ENCODE peak calls at places on chromosomes 3 and 15, in five cellular contexts. F is fibroblast of the aortic adventitia, B is AG04450, P is uterus, V is HepG2. D is an unnamed sample.

GRCh38 chr15:68201879-68202261 is 3.3 kb downstream of the CALML4 start:
- DNase-seq in F (no peak), B (no peak), P (no peak), V (no peak), D (no peak)

GRCh38 chr15:88057836-88058235 is 198.7 kb downstream of the NTRK3 start:
- DNase-seq in F (no peak), B (no peak), P (no peak), V (no peak), D (no peak)

GRCh38 chr15:78360958-78361714 is 21.0 kb downstream of the CRABP1 start:
- DNase-seq in F (no peak), B (no peak), P (no peak), V (no peak), D (no peak)

GRCh38 chr15:36769110-36769509 is 189.7 kb downstream of the CDIN1 start:
- DNase-seq in F (peak; percentile 56), B (peak; percentile 32), P (no peak), V (no peak), D (no peak)

GRCh38 chr3:156619376-156619775 is 55.0 kb upstream of the TIPARP start:
- DNase-seq in F (peak; percentile 60), B (no peak), P (no peak), V (no peak), D (no peak)

GRCh38 chr3:8767667-8768363 is 1.6 kb downstream of the OXTR start:
- DNase-seq in F (no peak), B (no peak), P (no peak), V (peak; percentile 28), D (no peak)

GRCh38 chr15:100940785-100941379 is 21.7 kb downstream of the LRRK1 start:
- DNase-seq in F (no peak), B (no peak), P (no peak), V (no peak), D (no peak)

GRCh38 chr3:24709921-24710320 is 215.3 kb upstream of the THRB start:
- DNase-seq in F (no peak), B (no peak), P (no peak), V (no peak), D (no peak)

GRCh38 chr15:70636540-70637165 is 126.7 kb downstream of the UACA start:
- DNase-seq in F (peak; percentile 45), B (no peak), P (no peak), V (peak; percentile 20), D (no peak)

GRCh38 chr3:184579513-184579912 is 17.9 kb downstream of the EPHB3 start:
- DNase-seq in F (no peak), B (no peak), P (no peak), V (no peak), D (no peak)

GRCh38 chr15:80201256-80202015 is 48.6 kb downstream of the FAH start:
- DNase-seq in F (no peak), B (no peak), P (no peak), V (no peak), D (no peak)

GRCh38 chr15:100022426-100022825 is 289.2 kb upstream of the LYSMD4 start:
- DNase-seq in F (no peak), B (no peak), P (no peak), V (no peak), D (no peak)

GRCh38 chr15:98085003-98085639 is 124.6 kb downstream of the ARRDC4 start:
- DNase-seq in F (peak; percentile 90), B (peak; percentile 16), P (peak; percentile 49), V (peak; percentile 43), D (peak; percentile 77)

GRCh38 chr3:179488213-179488612 is 36.9 kb upstream of the GNB4 start:
- DNase-seq in F (no peak), B (no peak), P (no peak), V (no peak), D (no peak)

GRCh38 chr3:25558106-25558505 is 106.6 kb downstream of the TOP2B start:
- DNase-seq in F (peak; percentile 63), B (no peak), P (peak; percentile 38), V (no peak), D (peak; percentile 65)

GRCh38 chr3:71512000-71512399 is 71.5 kb downstream of the FOXP1 start:
- DNase-seq in F (no peak), B (no peak), P (no peak), V (peak; percentile 10), D (no peak)

GRCh38 chr3:46400000-46400734 is 6.7 kb downstream of the CCR5AS start:
- DNase-seq in F (peak; percentile 70), B (no peak), P (no peak), V (no peak), D (no peak)

GRCh38 chr3:30289324-30289723 is 317.1 kb upstream of the TGFBR2 start:
- DNase-seq in F (peak; percentile 40), B (no peak), P (no peak), V (peak; percentile 78), D (no peak)

GRCh38 chr3:133944181-133944580 is 48.5 kb upstream of the RAB6B start:
- DNase-seq in F (peak; percentile 42), B (no peak), P (peak; percentile 10), V (no peak), D (no peak)

GRCh38 chr15:31477851-31478250 is 151.2 kb downstream of the KLF13 start:
- DNase-seq in F (no peak), B (no peak), P (no peak), V (no peak), D (no peak)

GRCh38 chr15:32824777-32825176 is 107.0 kb downstream of the GREM1 start:
- DNase-seq in F (peak; percentile 81), B (peak; percentile 74), P (no peak), V (peak; percentile 28), D (peak; percentile 89)

GRCh38 chr3:64291345-64291744 is 66.1 kb upstream of the PRICKLE2 start:
- DNase-seq in F (peak; percentile 94), B (peak; percentile 54), P (peak; percentile 45), V (no peak), D (peak; percentile 49)

GRCh38 chr3:111669926-111670630 is 74.9 kb upstream of the ZBED2 start:
- DNase-seq in F (peak; percentile 65), B (no peak), P (no peak), V (no peak), D (no peak)

GRCh38 chr15:58037902-58038301 is 27.6 kb downstream of the ALDH1A2 start:
- DNase-seq in F (no peak), B (no peak), P (no peak), V (no peak), D (no peak)

GRCh38 chr15:94421711-94422110 is 190.3 kb downstream of the MCTP2 start:
- DNase-seq in F (no peak), B (no peak), P (no peak), V (no peak), D (no peak)

GRCh38 chr15:38370079-38370478 is 83.8 kb upstream of the FAM98B start:
- DNase-seq in F (no peak), B (no peak), P (no peak), V (no peak), D (no peak)

GRCh38 chr3:81249540-81250029 is 511.9 kb downstream of the GBE1 start:
- DNase-seq in F (peak; percentile 20), B (no peak), P (no peak), V (peak; percentile 97), D (no peak)

DNA sequence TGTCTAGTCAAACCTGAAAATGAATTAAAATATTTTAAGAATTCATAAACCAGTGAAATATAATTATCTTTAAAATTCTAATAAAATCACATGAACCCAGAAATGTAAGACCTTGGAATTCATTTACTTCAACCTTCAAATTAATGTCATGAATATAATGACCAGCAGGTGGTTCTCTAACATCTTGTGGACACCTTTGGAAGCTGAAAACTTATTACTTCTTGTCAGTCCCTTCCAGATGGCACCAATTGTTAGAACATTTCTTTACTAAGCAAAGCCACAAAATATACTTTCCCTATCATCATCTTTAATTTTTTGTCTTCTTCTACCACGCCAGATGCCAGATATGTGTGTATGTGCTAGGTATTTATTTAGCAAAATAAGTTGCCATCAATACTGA is 240.0 kb downstream of the MBNL1 start:
- DNase-seq in F (peak; percentile 14), B (no peak), P (no peak), V (peak; percentile 7), D (no peak)
- TF ChIP-seq CTCF in F (peak; percentile 13), B (no peak), P (peak; percentile 32), V (no peak), D (no peak)

DNA sequence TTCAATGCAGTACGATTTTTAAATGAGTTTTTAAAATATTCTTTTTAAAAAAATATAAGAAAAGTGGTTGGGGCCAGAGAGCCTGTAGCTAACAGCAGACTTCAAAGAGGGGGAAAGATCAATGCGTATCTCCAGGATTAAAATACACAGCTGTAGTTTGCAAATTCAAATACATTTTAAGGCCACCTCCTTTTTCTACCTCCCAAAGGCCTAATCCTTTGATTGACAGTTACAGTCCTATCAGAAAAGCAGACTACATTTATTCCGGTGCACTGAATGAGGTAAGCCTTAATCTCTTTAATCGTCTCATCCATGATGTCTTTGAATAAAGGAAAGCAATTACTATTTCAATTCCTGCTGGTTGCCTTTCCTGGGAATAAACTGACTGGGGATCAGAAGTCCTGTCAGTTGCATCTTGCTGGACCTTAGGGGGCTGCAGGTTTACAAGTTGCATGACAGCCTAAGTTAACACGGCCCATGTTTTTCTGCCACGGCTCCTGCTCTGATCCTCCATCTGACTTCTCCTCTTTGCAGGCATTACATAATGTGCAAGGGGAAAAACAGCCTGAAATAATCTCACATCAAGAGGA is 51.7 kb downstream of the CADPS start:
- DNase-seq in F (no peak), B (no peak), P (no peak), V (no peak), D (no peak)
- H3K4me3 ChIP-seq in F (no peak overlapping the region), B (no peak overlapping the region), P (no peak overlapping the region), V (no peak overlapping the region), D (no peak overlapping the region)

GRCh38 chr3:100088735-100089368 is 25.4 kb downstream of the FILIP1L start:
- DNase-seq in F (no peak), B (no peak), P (no peak), V (peak; percentile 63), D (no peak)

GRCh38 chr3:100089802-100090668 is 24.3 kb downstream of the FILIP1L start:
- DNase-seq in F (peak; percentile 72), B (peak; percentile 27), P (peak; percentile 74), V (peak; percentile 67), D (peak; percentile 15)

GRCh38 chr3:100087203-100087602 is 27.1 kb downstream of the FILIP1L start:
- DNase-seq in F (peak; percentile 50), B (no peak), P (no peak), V (no peak), D (peak; percentile 89)

GRCh38 chr3:100093826-100094225 is 20.5 kb downstream of the FILIP1L start:
- DNase-seq in F (no peak), B (no peak), P (no peak), V (no peak), D (no peak)

DNA sequence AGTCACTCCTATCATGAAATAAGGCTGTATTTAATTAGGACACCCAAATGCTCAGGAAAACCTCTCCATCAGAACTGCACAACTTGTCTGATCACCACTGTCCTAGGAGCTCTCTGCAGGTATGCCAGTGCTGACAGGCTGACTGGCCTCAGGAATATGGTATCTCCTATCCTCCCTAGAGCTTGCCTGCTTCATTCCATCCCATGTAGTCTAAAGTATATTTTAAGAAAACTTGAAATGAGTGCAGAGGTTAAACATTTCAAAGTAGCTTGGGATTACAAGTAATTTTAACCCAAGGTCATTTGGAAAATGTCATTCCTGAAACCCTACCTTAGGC is 23.7 kb downstream of the FILIP1L start:
- DNase-seq in F (no peak), B (no peak), P (no peak), V (no peak), D (no peak)
- TF ChIP-seq CTCF in F (no peak), B (no peak), P (no peak), V (no peak), D (no peak)

GRCh38 chr3:127307918-127308317 is 20.1 kb upstream of the PRR20G start:
- DNase-seq in F (no peak), B (no peak), P (no peak), V (no peak), D (no peak)

GRCh38 chr3:127316685-127317084 is 28.8 kb upstream of the PRR20G start:
- DNase-seq in F (no peak), B (no peak), P (no peak), V (no peak), D (no peak)

GRCh38 chr3:127307431-127307830 is 19.6 kb upstream of the PRR20G start:
- DNase-seq in F (no peak), B (no peak), P (no peak), V (no peak), D (no peak)

GRCh38 chr3:127312818-127313217 is 25.0 kb upstream of the PRR20G start:
- DNase-seq in F (no peak), B (no peak), P (no peak), V (no peak), D (no peak)
- H3K4me3 ChIP-seq in F (no peak overlapping the region), B (no peak overlapping the region), P (no peak overlapping the region), V (no peak overlapping the region), D (no peak overlapping the region)